ENCODE peak calls at places on chromosomes 16 and 17, in four cellular contexts. One of them, this sample, is unnamed. For H3K9me2, the result is how much of the 10 kb centered on the place peaks cover.

GRCh38 chr17:43579570-43580140 is 33.5 kb upstream of the ETV4 start:
- DNase-seq in OCI-LY7: no peak
- DNase-seq in SK-N-SH: no peak
- DNase-seq in HCT116: no peak
- DNase-seq in this sample: peak

GRCh38 chr16:89581045-89581695 is 5.6 kb downstream of the CPNE7 start:
- DNase-seq in OCI-LY7: no peak
- DNase-seq in SK-N-SH: no peak
- DNase-seq in HCT116: peak
- DNase-seq in this sample: peak

GRCh38 chr17:81924557-81925532 is 2.7 kb downstream of the MAFG start:
- DNase-seq in OCI-LY7: no peak
- DNase-seq in SK-N-SH: no peak
- DNase-seq in HCT116: no peak
- DNase-seq in this sample: no peak

GRCh38 chr17:14748036-14748715 is 447.3 kb downstream of the HS3ST3B1 start:
- DNase-seq in OCI-LY7: peak
- DNase-seq in SK-N-SH: no peak
- DNase-seq in HCT116: no peak
- DNase-seq in this sample: peak

GRCh38 chr16:87731607-87732006 is 34.2 kb downstream of the KLHDC4 start:
- DNase-seq in OCI-LY7: no peak
- DNase-seq in SK-N-SH: no peak
- DNase-seq in HCT116: no peak
- DNase-seq in this sample: no peak

GRCh38 chr17:44108440-44109311 is 14.8 kb downstream of the HDAC5 start:
- DNase-seq in OCI-LY7: no peak
- DNase-seq in SK-N-SH: peak
- DNase-seq in HCT116: no peak
- DNase-seq in this sample: no peak

GRCh38 chr16:1105888-1106620 is 10.0 kb upstream of the C1QTNF8 start:
- DNase-seq in OCI-LY7: peak
- DNase-seq in SK-N-SH: peak
- DNase-seq in HCT116: no peak
- DNase-seq in this sample: peak

GRCh38 chr16:50627419-50627818 is 53.7 kb downstream of the SNX20 start:
- DNase-seq in OCI-LY7: peak
- DNase-seq in SK-N-SH: peak
- DNase-seq in HCT116: no peak
- DNase-seq in this sample: no peak

GRCh38 chr16:72744064-72744793 is 303.7 kb downstream of the ZFHX3 start:
- DNase-seq in OCI-LY7: no peak
- DNase-seq in SK-N-SH: peak
- DNase-seq in HCT116: no peak
- DNase-seq in this sample: no peak

GRCh38 chr16:75073551-75074414 is 42.8 kb downstream of the LDHD start:
- DNase-seq in OCI-LY7: no peak
- DNase-seq in SK-N-SH: no peak
- DNase-seq in HCT116: no peak
- DNase-seq in this sample: no peak

GRCh38 chr17:47810901-47811635 is 10.5 kb downstream of the OSBPL7 start:
- DNase-seq in OCI-LY7: no peak
- DNase-seq in SK-N-SH: no peak
- DNase-seq in HCT116: no peak
- DNase-seq in this sample: no peak

GRCh38 chr17:47811709-47812108 is 9.9 kb downstream of the OSBPL7 start:
- DNase-seq in OCI-LY7: no peak
- DNase-seq in SK-N-SH: no peak
- DNase-seq in HCT116: no peak
- DNase-seq in this sample: no peak

GRCh38 chr17:47813077-47813476 is 8.5 kb downstream of the OSBPL7 start:
- DNase-seq in OCI-LY7: no peak
- DNase-seq in SK-N-SH: peak
- DNase-seq in HCT116: no peak
- DNase-seq in this sample: no peak

GRCh38 chr17:47813512-47814031 is 8.0 kb downstream of the OSBPL7 start:
- DNase-seq in OCI-LY7: no peak
- DNase-seq in SK-N-SH: no peak
- DNase-seq in HCT116: no peak
- DNase-seq in this sample: no peak

GRCh38 chr17:47812146-47812920 is 9.3 kb downstream of the OSBPL7 start:
- DNase-seq in OCI-LY7: no peak
- DNase-seq in SK-N-SH: peak
- DNase-seq in HCT116: no peak
- DNase-seq in this sample: no peak
- H3K27ac ChIP-seq in OCI-LY7: no peak
- H3K27ac ChIP-seq in SK-N-SH: no peak
- H3K27ac ChIP-seq in HCT116: no peak
- H3K27ac ChIP-seq in this sample: no peak

GRCh38 chr17:10033449-10033848 is 128.4 kb upstream of the RCVRN start:
- DNase-seq in OCI-LY7: peak
- DNase-seq in SK-N-SH: no peak
- DNase-seq in HCT116: no peak
- DNase-seq in this sample: no peak
- H3K4me2 ChIP-seq in OCI-LY7: no peak
- H3K4me2 ChIP-seq in SK-N-SH: no peak
- H3K4me2 ChIP-seq in HCT116: no peak
- H3K4me2 ChIP-seq in this sample: no peak

GRCh38 chr17:73042809-73043685 is 49.4 kb downstream of the SLC39A11 start:
- DNase-seq in OCI-LY7: no peak
- DNase-seq in SK-N-SH: peak
- DNase-seq in HCT116: no peak
- DNase-seq in this sample: peak

GRCh38 chr17:73042225-73042624 is 50.3 kb downstream of the SLC39A11 start:
- DNase-seq in OCI-LY7: no peak
- DNase-seq in SK-N-SH: no peak
- DNase-seq in HCT116: no peak
- DNase-seq in this sample: no peak

GRCh38 chr17:73048170-73048569 is 44.3 kb downstream of the SLC39A11 start:
- DNase-seq in OCI-LY7: no peak
- DNase-seq in SK-N-SH: no peak
- DNase-seq in HCT116: no peak
- DNase-seq in this sample: no peak

GRCh38 chr17:73043686-73044581 is 48.6 kb downstream of the SLC39A11 start:
- DNase-seq in OCI-LY7: no peak
- DNase-seq in SK-N-SH: peak
- DNase-seq in HCT116: no peak
- DNase-seq in this sample: peak

GRCh38 chr17:73045722-73046121 is 46.8 kb downstream of the SLC39A11 start:
- DNase-seq in OCI-LY7: no peak
- DNase-seq in SK-N-SH: no peak
- DNase-seq in HCT116: no peak
- DNase-seq in this sample: no peak
- H3K9me2 ChIP-seq in OCI-LY7: under half
- H3K9me2 ChIP-seq in SK-N-SH: under half
- H3K9me2 ChIP-seq in HCT116: under half
- H3K9me2 ChIP-seq in this sample: under half

GRCh38 chr16:78444-79145 is 570 bp downstream of the MPG start:
- DNase-seq in OCI-LY7: peak
- DNase-seq in SK-N-SH: no peak
- DNase-seq in HCT116: no peak
- DNase-seq in this sample: peak
- H3K27ac ChIP-seq in OCI-LY7: peak
- H3K27ac ChIP-seq in SK-N-SH: peak
- H3K27ac ChIP-seq in HCT116: peak
- H3K27ac ChIP-seq in this sample: peak